ENCODE peak calls at places on chromosomes 7 and 10, in five cellular contexts. N is MM.1S, I is K562, X is stomach, K is AG04450. G is an unnamed sample.

GRCh38 chr7:7911756-7912155 is 56.8 kb upstream of the GLCCI1 start:
- DNase-seq in N (no peak), I (no peak), X (no peak), K (no peak), G (no peak)

GRCh38 chr7:141014523-141015395 is at the start of gene MRPS33:
- DNase-seq in N (peak; percentile 100), I (peak; percentile 99), X (peak; percentile 94), K (peak; percentile 90), G (peak; percentile 97)

GRCh38 chr7:22001345-22002004 is 55.8 kb upstream of the CDCA7L start:
- DNase-seq in N (peak; percentile 64), I (peak; percentile 67), X (no peak), K (peak; percentile 16), G (no peak)

GRCh38 chr7:105643857-105644256 is 62.6 kb upstream of the EFCAB10 start:
- DNase-seq in N (no peak), I (no peak), X (no peak), K (no peak), G (no peak)

GRCh38 chr10:2938869-2939268 is 128.5 kb upstream of the PFKP start:
- DNase-seq in N (no peak), I (no peak), X (no peak), K (no peak), G (no peak)

GRCh38 chr10:69513617-69514016 is 59.6 kb downstream of the NEUROG3 start:
- DNase-seq in N (no peak), I (no peak), X (no peak), K (no peak), G (no peak)

GRCh38 chr7:33922820-33923219 is 17.5 kb downstream of the BMPER start:
- DNase-seq in N (no peak), I (no peak), X (no peak), K (no peak), G (no peak)

GRCh38 chr7:116290740-116291139 is 80.4 kb downstream of the TES start:
- DNase-seq in N (no peak), I (no peak), X (no peak), K (no peak), G (no peak)

GRCh38 chr10:77060913-77061312 is 576.7 kb downstream of the KCNMA1 start:
- DNase-seq in N (no peak), I (no peak), X (no peak), K (no peak), G (no peak)

GRCh38 chr7:70775570-70776156 is 356.3 kb upstream of the GALNT17 start:
- DNase-seq in N (peak; percentile 24), I (no peak), X (no peak), K (no peak), G (no peak)

GRCh38 chr10:85614566-85614965 is 752.0 kb downstream of the GRID1 start:
- DNase-seq in N (no peak), I (no peak), X (no peak), K (no peak), G (no peak)

GRCh38 chr10:78337646-78338391 is 304.2 kb downstream of the RPS24 start:
- DNase-seq in N (no peak), I (no peak), X (peak; percentile 8), K (no peak), G (no peak)

GRCh38 chr7:23093111-23093510 is 12.5 kb upstream of the KLHL7 start:
- DNase-seq in N (no peak), I (no peak), X (no peak), K (no peak), G (no peak)

GRCh38 chr7:30727061-30727945 is 24.6 kb upstream of the INMT start:
- DNase-seq in N (no peak), I (no peak), X (no peak), K (no peak), G (no peak)

GRCh38 chr10:75449320-75450061 is 18.1 kb downstream of the LRMDA start:
- DNase-seq in N (no peak), I (no peak), X (no peak), K (no peak), G (no peak)

GRCh38 chr7:38244516-38244915 is 28.9 kb downstream of the TARP start:
- DNase-seq in N (no peak), I (no peak), X (no peak), K (no peak), G (no peak)

GRCh38 chr10:116994113-116994890 is 10.7 kb downstream of the SHTN1 start:
- DNase-seq in N (no peak), I (no peak), X (no peak), K (no peak), G (no peak)

GRCh38 chr10:71696635-71697326 is 22.8 kb downstream of the C10orf105 start:
- DNase-seq in N (peak; percentile 42), I (peak; percentile 90), X (peak; percentile 77), K (no peak), G (peak; percentile 77)

GRCh38 chr7:80838643-80839042 is 80.2 kb downstream of the SEMA3C start:
- DNase-seq in N (no peak), I (no peak), X (no peak), K (no peak), G (no peak)

GRCh38 chr7:106100863-106101262 is 11.2 kb downstream of the SYPL1 start:
- DNase-seq in N (no peak), I (no peak), X (no peak), K (no peak), G (no peak)

GRCh38 chr10:96491303-96491702 is 22.4 kb downstream of the TLL2 start:
- DNase-seq in N (no peak), I (peak; percentile 22), X (no peak), K (no peak), G (no peak)

GRCh38 chr7:11212816-11213215 is 239.1 kb downstream of the PHF14 start:
- DNase-seq in N (no peak), I (no peak), X (no peak), K (peak; percentile 21), G (no peak)

DNA sequence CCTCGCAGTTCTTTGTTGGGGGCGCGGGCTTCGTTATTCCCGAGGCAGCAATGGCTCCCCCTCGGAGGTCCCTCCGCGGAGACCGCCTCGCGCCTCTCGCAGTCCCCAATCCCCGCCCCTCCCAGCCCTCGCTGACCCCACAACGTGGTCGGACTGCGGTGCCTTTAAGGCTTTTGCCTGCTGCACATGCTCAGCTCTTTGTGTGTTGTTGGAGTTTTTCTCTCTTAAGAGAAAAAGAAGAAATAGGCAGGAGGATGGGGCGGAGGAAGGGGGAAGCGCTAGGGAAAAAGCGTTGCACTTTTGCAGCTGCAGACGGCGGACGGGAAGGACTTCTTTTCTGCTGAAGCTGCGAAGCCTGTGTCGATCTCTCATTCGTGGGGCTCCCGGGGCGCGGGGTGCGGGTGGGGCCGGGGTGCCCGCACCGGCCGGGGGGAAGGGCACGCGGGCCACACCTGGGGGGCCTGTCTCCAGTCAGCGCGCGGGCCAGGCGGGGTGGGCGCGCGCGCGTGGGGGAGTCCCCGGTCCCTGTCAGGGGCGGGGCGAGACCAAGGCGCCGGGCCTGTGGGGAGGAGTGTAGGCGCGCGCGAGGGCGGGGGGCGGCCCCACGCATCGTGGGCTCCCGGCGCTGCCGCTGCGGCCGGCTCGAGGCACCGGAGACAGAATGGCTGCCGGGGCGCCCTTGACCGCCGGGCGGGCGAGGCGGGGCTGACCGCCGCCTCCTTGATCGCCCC is 445 bp upstream of the ATRNL1 start:
- DNase-seq in N (peak; percentile 79), I (no peak), X (no peak), K (no peak), G (peak; percentile 71)
- H3K4me3 ChIP-seq in N (peak overlapping the region; percentile 80), I (no peak overlapping the region), X (peak overlapping the region; percentile 64), K (peak overlapping the region; percentile 61), G (peak overlapping the region; percentile 88)

GRCh38 chr7:50347693-50348092 is 43.2 kb downstream of the IKZF1 start:
- DNase-seq in N (no peak), I (no peak), X (no peak), K (no peak), G (no peak)

GRCh38 chr7:50349963-50350944 is 45.7 kb downstream of the IKZF1 start:
- DNase-seq in N (no peak), I (peak; percentile 35), X (no peak), K (no peak), G (no peak)

GRCh38 chr7:50349399-50349798 is 44.9 kb downstream of the IKZF1 start:
- DNase-seq in N (no peak), I (no peak), X (no peak), K (no peak), G (no peak)

GRCh38 chr7:50346548-50347497 is 42.3 kb downstream of the IKZF1 start:
- DNase-seq in N (no peak), I (no peak), X (no peak), K (no peak), G (no peak)

DNA sequence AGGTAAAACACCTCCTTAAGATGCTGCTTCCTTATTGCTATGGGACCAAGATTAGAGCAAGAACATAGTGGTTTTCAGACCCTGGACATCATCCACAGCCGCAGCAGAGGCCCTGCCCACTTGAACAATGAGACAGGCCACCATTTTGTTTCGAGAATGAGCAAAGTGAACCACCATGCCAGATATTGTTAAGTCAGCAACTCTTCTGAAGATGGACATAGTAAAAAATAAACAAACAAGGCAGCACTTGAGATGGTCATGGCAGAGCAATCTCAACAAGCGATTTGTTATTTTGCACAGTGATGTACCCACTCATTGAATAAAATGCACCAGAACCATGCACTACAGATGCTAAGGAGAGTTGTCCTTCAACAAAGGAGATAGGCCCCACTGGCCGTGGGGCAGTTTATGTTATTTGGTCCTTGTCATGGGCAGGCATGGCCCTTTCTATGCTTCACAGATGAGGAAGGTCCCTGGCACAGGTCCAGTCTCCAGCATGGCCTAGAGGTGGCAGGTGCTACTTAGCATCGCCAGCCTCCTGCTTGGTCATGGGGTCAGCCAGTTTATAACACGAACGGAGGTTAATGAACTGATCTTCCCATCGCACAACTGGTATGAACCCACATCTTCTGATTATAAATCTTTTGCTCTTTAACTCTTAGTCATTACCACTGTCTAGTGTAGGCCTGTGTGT is 44.1 kb downstream of the IKZF1 start:
- DNase-seq in N (no peak), I (no peak), X (no peak), K (no peak), G (no peak)
- H3K27ac ChIP-seq in N (no peak overlapping the region), I (peak overlapping the region; percentile 15), X (no peak overlapping the region), K (no peak overlapping the region), G (no peak overlapping the region)

DNA sequence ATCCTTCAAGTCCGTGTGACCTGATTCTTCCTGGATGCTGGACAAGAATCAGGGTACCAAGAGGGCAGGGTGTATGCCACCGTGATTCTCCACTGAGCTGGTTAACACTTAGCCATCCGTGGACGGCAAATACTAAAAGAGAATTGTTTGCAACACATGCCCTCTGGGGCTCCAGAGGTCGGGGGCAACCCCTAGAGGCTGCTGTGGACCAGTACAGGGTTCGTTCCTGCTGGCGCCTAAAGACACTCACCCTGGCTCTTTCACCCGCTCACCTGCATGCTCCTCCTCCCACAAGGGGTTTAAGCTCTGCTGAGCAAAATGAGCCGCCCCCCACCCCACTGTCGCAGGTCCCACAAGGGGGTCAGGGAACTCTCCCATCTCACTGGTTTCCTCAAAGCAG is 148.7 kb upstream of the ITGB1 start:
- DNase-seq in N (no peak), I (no peak), X (no peak), K (no peak), G (no peak)
- TF ChIP-seq CTCF in N (no peak), I (no peak), X (no peak), K (no peak), G (no peak)

DNA sequence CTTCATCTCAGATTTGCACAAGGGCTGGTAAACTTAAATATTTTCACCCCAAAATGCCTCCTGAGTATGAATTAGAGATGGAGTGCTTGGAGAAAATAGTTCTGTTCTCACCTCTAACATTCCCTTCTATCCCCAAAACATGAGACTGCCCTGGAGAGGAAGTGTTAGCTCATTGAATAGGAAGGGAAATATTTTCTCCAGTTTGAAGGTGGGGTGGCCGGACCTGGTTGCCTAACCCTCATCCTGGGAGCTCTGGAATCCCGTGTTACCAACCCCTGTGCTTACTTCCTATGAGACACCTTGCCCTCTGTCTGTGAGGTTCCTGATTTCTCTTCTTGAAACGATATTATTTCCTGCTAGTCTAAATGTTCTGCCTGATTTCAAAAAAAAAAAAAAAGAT is 782 bp downstream of the IFIT2 start:
- DNase-seq in N (no peak), I (no peak), X (no peak), K (no peak), G (no peak)
- H3K4me3 ChIP-seq in N (no peak overlapping the region), I (no peak overlapping the region), X (peak overlapping the region; percentile 56), K (peak overlapping the region; percentile 61), G (no peak overlapping the region)

G was measured in WERI-Rb-1.